ENCODE peak calls at places on chromosomes 1 and 21, in eight cellular contexts. B is right atrium auricular region; E is EH; A is NCI-H2081; Z is DMS153; H is stimulated activated CD8-positive, alpha-beta memory T cell treated with anti-CD3 and anti-CD28 coated beads, Interleukin-4, amount 100 ng/mL, for 4 hours; R is NCI-H69; V is activated naive CD8-positive, alpha-beta T cell treated with anti-CD3 and anti-CD28 coated beads, Interleukin-2, amount 50 U/mL, for 16 hours. K is an unnamed sample.

GRCh38 chr1:22289251-22289995 is 146.5 kb upstream of the WNT4 start:
- DNase-seq in H (no peak), Z (no peak), R (no peak), E (peak), V (no peak), B (no peak), A (no peak), K (peak)

GRCh38 chr1:109636201-109636952 is 16.7 kb downstream of the AMPD2 start:
- DNase-seq in E (peak), R (peak), H (no peak), Z (no peak), B (peak), V (no peak), A (no peak), K (peak)

GRCh38 chr1:39214998-39215873 is 10.7 kb downstream of the MACF1 start:
- DNase-seq in H (peak), V (no peak), Z (no peak), A (no peak), R (no peak), E (peak), B (no peak), K (no peak)

GRCh38 chr1:181128592-181129497 is 40.3 kb downstream of the IER5 start:
- DNase-seq in H (no peak), A (peak), Z (no peak), R (peak), V (no peak), E (no peak), B (no peak), K (no peak)

GRCh38 chr1:117365350-117366280 is 1.6 kb upstream of the MAN1A2 start:
- DNase-seq in H (no peak), V (no peak), B (no peak), E (peak), A (no peak), Z (no peak), R (peak), K (no peak)

GRCh38 chr1:218171302-218171893 is 113.7 kb upstream of the RRP15 start:
- DNase-seq in Z (peak), R (peak), V (no peak), E (peak), H (no peak), A (peak), B (no peak), K (no peak)

GRCh38 chr1:37455516-37455915 is 18.9 kb upstream of the ZC3H12A start:
- DNase-seq in A (no peak), H (no peak), E (no peak), Z (no peak), B (no peak), V (no peak), R (no peak), K (no peak)

GRCh38 chr1:60010690-60011089 is 62.9 kb downstream of the C1orf87 start:
- DNase-seq in V (no peak), H (no peak), R (no peak), A (no peak), B (no peak), Z (no peak), E (no peak), K (no peak)

GRCh38 chr1:9262587-9262986 is 28.0 kb downstream of the H6PD start:
- DNase-seq in Z (no peak), B (no peak), V (no peak), R (no peak), H (no peak), E (no peak), A (no peak), K (no peak)

GRCh38 chr1:109161836-109162606 is 48.1 kb downstream of the ELAPOR1 start:
- DNase-seq in V (no peak), E (peak), Z (no peak), H (no peak), R (no peak), B (peak), A (no peak), K (peak)

GRCh38 chr1:200409203-200409760 is 554 bp downstream of the ZNF281 start:
- DNase-seq in E (peak), Z (no peak), B (no peak), H (peak), V (peak), A (no peak), R (peak), K (peak)

GRCh38 chr21:38140192-38140905 is 116.4 kb upstream of the KCNJ15 start:
- DNase-seq in H (no peak), A (no peak), R (peak), Z (peak), E (peak), V (no peak), B (no peak), K (peak)

GRCh38 chr1:41474490-41475271 is 9.8 kb downstream of the EDN2 start:
- DNase-seq in A (no peak), E (peak), R (no peak), H (no peak), V (no peak), B (no peak), Z (no peak), K (no peak)

GRCh38 chr1:177257128-177257527 is 86.4 kb downstream of the BRINP2 start:
- DNase-seq in H (no peak), Z (no peak), B (no peak), E (no peak), V (no peak), R (no peak), A (no peak), K (no peak)

GRCh38 chr1:93346472-93346991 is 825 bp downstream of the DR1 start:
- DNase-seq in Z (peak), E (peak), R (peak), A (no peak), V (no peak), B (no peak), H (peak), K (no peak)

GRCh38 chr1:197471248-197472035 is 203.4 kb downstream of the CRB1 start:
- DNase-seq in R (peak), B (no peak), H (no peak), V (no peak), Z (no peak), E (no peak), A (peak), K (no peak)

GRCh38 chr1:18599096-18599495 is 31.6 kb upstream of the PAX7 start:
- DNase-seq in E (no peak), R (no peak), H (no peak), B (no peak), Z (no peak), A (no peak), V (no peak), K (no peak)

GRCh38 chr1:151867785-151868403 is 14.4 kb upstream of the THEM5 start:
- DNase-seq in V (no peak), A (no peak), H (no peak), B (no peak), Z (no peak), R (no peak), E (peak), K (peak)

GRCh38 chr1:93672069-93672468 is 9.6 kb downstream of the BCAR3 start:
- DNase-seq in V (no peak), B (peak), H (no peak), A (no peak), R (peak), E (peak), Z (no peak), K (peak)

GRCh38 chr1:246435421-246436041 is 71.5 kb downstream of the SMYD3 start:
- DNase-seq in H (no peak), R (no peak), E (peak), B (no peak), Z (no peak), A (no peak), V (no peak), K (peak)

GRCh38 chr1:151620286-151620685 is 8.4 kb downstream of the SNX27 start:
- DNase-seq in Z (no peak), B (no peak), E (no peak), A (no peak), V (no peak), H (no peak), R (no peak), K (no peak)

GRCh38 chr1:37479255-37480124 is 5.1 kb downstream of the ZC3H12A start:
- DNase-seq in Z (peak), R (peak), B (peak), V (peak), A (no peak), H (peak), E (peak), K (peak)

GRCh38 chr21:39115659-39116235 is 67.5 kb downstream of the PSMG1 start:
- DNase-seq in H (no peak), A (no peak), R (peak), V (no peak), Z (no peak), B (no peak), E (no peak), K (no peak)

GRCh38 chr1:181676269-181676668 is 193.0 kb downstream of the CACNA1E start:
- DNase-seq in R (peak), A (peak), V (no peak), B (no peak), Z (peak), E (no peak), H (no peak), K (peak)

GRCh38 chr1:202850593-202851362 is 38.2 kb downstream of the RABIF start:
- DNase-seq in H (no peak), V (no peak), R (no peak), E (no peak), A (no peak), Z (no peak), B (no peak), K (no peak)

GRCh38 chr1:175005085-175005783 is 5.5 kb downstream of the CACYBP start:
- DNase-seq in E (no peak), B (no peak), R (no peak), V (no peak), A (no peak), H (no peak), Z (no peak), K (peak)

GRCh38 chr1:179728266-179728665 is 14.8 kb upstream of the FAM163A start:
- DNase-seq in Z (no peak), A (no peak), H (no peak), B (no peak), R (no peak), V (no peak), E (no peak), K (peak)

GRCh38 chr1:205015241-205015640 is 27.8 kb upstream of the CNTN2 start:
- DNase-seq in A (no peak), B (no peak), Z (no peak), H (no peak), R (no peak), E (no peak), V (no peak), K (no peak)

GRCh38 chr1:24673336-24673735 is 30.2 kb downstream of the SRRM1 start:
- DNase-seq in V (no peak), H (no peak), B (no peak), E (peak), A (no peak), R (no peak), Z (no peak), K (peak)

GRCh38 chr1:207049974-207050391 is 1.0 kb downstream of the YOD1 start:
- DNase-seq in Z (peak), H (peak), A (peak), R (peak), V (peak), B (no peak), E (peak), K (peak)